ENCODE peak calls at places on chromosomes 12 and 14, in six cellular contexts. One of them, this sample, is unnamed.

GRCh38 chr12:46534442-46534841 is 161.9 kb upstream of the SLC38A2 start:
- DNase-seq in HepG2: no peak
- DNase-seq in H1: no peak
- DNase-seq in GM12891: no peak
- DNase-seq in GM12878: no peak
- DNase-seq in K562: no peak
- DNase-seq in this sample: no peak

GRCh38 chr12:80241576-80242273 is 142.4 kb downstream of the OTOGL start:
- DNase-seq in HepG2: no peak
- DNase-seq in H1: no peak
- DNase-seq in GM12891: no peak
- DNase-seq in GM12878: no peak
- DNase-seq in K562: no peak
- DNase-seq in this sample: no peak

GRCh38 chr14:104248203-104249055 is 110.0 kb downstream of the KIF26A start:
- DNase-seq in HepG2: no peak
- DNase-seq in H1: no peak
- DNase-seq in GM12891: no peak
- DNase-seq in GM12878: no peak
- DNase-seq in K562: no peak
- DNase-seq in this sample: no peak

GRCh38 chr14:24264298-24264697 is 1.3 kb upstream of the TGM1 start:
- DNase-seq in HepG2: no peak
- DNase-seq in H1: no peak
- DNase-seq in GM12891: no peak
- DNase-seq in GM12878: no peak
- DNase-seq in K562: no peak
- DNase-seq in this sample: no peak

GRCh38 chr12:21527451-21528180 is 1.5 kb downstream of the SPX start:
- DNase-seq in HepG2: no peak
- DNase-seq in H1: peak
- DNase-seq in GM12891: peak
- DNase-seq in GM12878: peak
- DNase-seq in K562: no peak
- DNase-seq in this sample: peak

GRCh38 chr12:90991952-90992465 is 12.8 kb downstream of the EPYC start:
- DNase-seq in HepG2: no peak
- DNase-seq in H1: no peak
- DNase-seq in GM12891: no peak
- DNase-seq in GM12878: no peak
- DNase-seq in K562: no peak
- DNase-seq in this sample: no peak

GRCh38 chr12:127162902-127163301 is 1104.1 kb upstream of the TMEM132C start:
- DNase-seq in HepG2: no peak
- DNase-seq in H1: no peak
- DNase-seq in GM12891: peak
- DNase-seq in GM12878: peak
- DNase-seq in K562: peak
- DNase-seq in this sample: no peak

GRCh38 chr12:90067791-90068190 is 359.2 kb upstream of the ATP2B1 start:
- DNase-seq in HepG2: no peak
- DNase-seq in H1: no peak
- DNase-seq in GM12891: no peak
- DNase-seq in GM12878: no peak
- DNase-seq in K562: no peak
- DNase-seq in this sample: no peak

GRCh38 chr14:95943699-95944098 is 67.1 kb downstream of the TUNAR start:
- DNase-seq in HepG2: no peak
- DNase-seq in H1: no peak
- DNase-seq in GM12891: no peak
- DNase-seq in GM12878: no peak
- DNase-seq in K562: no peak
- DNase-seq in this sample: no peak

GRCh38 chr12:108907861-108908302 is 28.0 kb downstream of the DAO start:
- DNase-seq in HepG2: peak
- DNase-seq in H1: no peak
- DNase-seq in GM12891: no peak
- DNase-seq in GM12878: no peak
- DNase-seq in K562: no peak
- DNase-seq in this sample: no peak

GRCh38 chr14:92495041-92495440 is 18.5 kb upstream of the RIN3 start:
- DNase-seq in HepG2: no peak
- DNase-seq in H1: no peak
- DNase-seq in GM12891: no peak
- DNase-seq in GM12878: no peak
- DNase-seq in K562: no peak
- DNase-seq in this sample: no peak

GRCh38 chr12:32836710-32837109 is 59.9 kb downstream of the PKP2 start:
- DNase-seq in HepG2: no peak
- DNase-seq in H1: no peak
- DNase-seq in GM12891: no peak
- DNase-seq in GM12878: no peak
- DNase-seq in K562: no peak
- DNase-seq in this sample: no peak

GRCh38 chr14:61174395-61175386 is 106.4 kb downstream of the TMEM30B start:
- DNase-seq in HepG2: no peak
- DNase-seq in H1: no peak
- DNase-seq in GM12891: no peak
- DNase-seq in GM12878: no peak
- DNase-seq in K562: no peak
- DNase-seq in this sample: no peak

GRCh38 chr14:65179918-65180724 is 77.8 kb upstream of the MAX start:
- DNase-seq in HepG2: no peak
- DNase-seq in H1: no peak
- DNase-seq in GM12891: no peak
- DNase-seq in GM12878: peak
- DNase-seq in K562: no peak
- DNase-seq in this sample: no peak

GRCh38 chr12:94092516-94093241 is 55.7 kb upstream of the PLXNC1 start:
- DNase-seq in HepG2: no peak
- DNase-seq in H1: no peak
- DNase-seq in GM12891: no peak
- DNase-seq in GM12878: no peak
- DNase-seq in K562: no peak
- DNase-seq in this sample: no peak

GRCh38 chr12:124553862-124554428 is 13.5 kb downstream of the NCOR2 start:
- DNase-seq in HepG2: no peak
- DNase-seq in H1: no peak
- DNase-seq in GM12891: no peak
- DNase-seq in GM12878: no peak
- DNase-seq in K562: no peak
- DNase-seq in this sample: no peak

GRCh38 chr12:124550123-124551089 is 17.0 kb downstream of the NCOR2 start:
- DNase-seq in HepG2: no peak
- DNase-seq in H1: no peak
- DNase-seq in GM12891: no peak
- DNase-seq in GM12878: no peak
- DNase-seq in K562: no peak
- DNase-seq in this sample: no peak

GRCh38 chr12:124549629-124550028 is 17.8 kb downstream of the NCOR2 start:
- DNase-seq in HepG2: no peak
- DNase-seq in H1: no peak
- DNase-seq in GM12891: no peak
- DNase-seq in GM12878: no peak
- DNase-seq in K562: no peak
- DNase-seq in this sample: no peak

GRCh38 chr12:124548854-124549378 is 18.5 kb downstream of the NCOR2 start:
- DNase-seq in HepG2: no peak
- DNase-seq in H1: no peak
- DNase-seq in GM12891: no peak
- DNase-seq in GM12878: no peak
- DNase-seq in K562: no peak
- DNase-seq in this sample: no peak

GRCh38 chr12:124551268-124552144 is 15.9 kb downstream of the NCOR2 start:
- DNase-seq in HepG2: no peak
- DNase-seq in H1: no peak
- DNase-seq in GM12891: no peak
- DNase-seq in GM12878: no peak
- DNase-seq in K562: no peak
- DNase-seq in this sample: no peak
- TF ChIP-seq POLR2AphosphoS5 in HepG2: no peak
- TF ChIP-seq POLR2AphosphoS5 in H1: no peak
- TF ChIP-seq POLR2AphosphoS5 in GM12891: no peak
- TF ChIP-seq POLR2AphosphoS5 in GM12878: no peak
- TF ChIP-seq POLR2AphosphoS5 in K562: no peak
- TF ChIP-seq POLR2AphosphoS5 in this sample: no peak

GRCh38 chr12:57006809-57007475 is 596 bp upstream of the ZBTB39 start:
- DNase-seq in HepG2: no peak
- DNase-seq in H1: no peak
- DNase-seq in GM12891: no peak
- DNase-seq in GM12878: no peak
- DNase-seq in K562: no peak
- DNase-seq in this sample: no peak

GRCh38 chr12:57004651-57005050 is 1.7 kb downstream of the ZBTB39 start:
- DNase-seq in HepG2: no peak
- DNase-seq in H1: no peak
- DNase-seq in GM12891: no peak
- DNase-seq in GM12878: no peak
- DNase-seq in K562: no peak
- DNase-seq in this sample: no peak

GRCh38 chr12:57003395-57003794 is 3.0 kb downstream of the ZBTB39 start:
- DNase-seq in HepG2: no peak
- DNase-seq in H1: no peak
- DNase-seq in GM12891: no peak
- DNase-seq in GM12878: no peak
- DNase-seq in K562: no peak
- DNase-seq in this sample: no peak

GRCh38 chr12:57008113-57008687 is 1.9 kb upstream of the ZBTB39 start:
- DNase-seq in HepG2: peak
- DNase-seq in H1: no peak
- DNase-seq in GM12891: no peak
- DNase-seq in GM12878: peak
- DNase-seq in K562: no peak
- DNase-seq in this sample: no peak

DNA sequence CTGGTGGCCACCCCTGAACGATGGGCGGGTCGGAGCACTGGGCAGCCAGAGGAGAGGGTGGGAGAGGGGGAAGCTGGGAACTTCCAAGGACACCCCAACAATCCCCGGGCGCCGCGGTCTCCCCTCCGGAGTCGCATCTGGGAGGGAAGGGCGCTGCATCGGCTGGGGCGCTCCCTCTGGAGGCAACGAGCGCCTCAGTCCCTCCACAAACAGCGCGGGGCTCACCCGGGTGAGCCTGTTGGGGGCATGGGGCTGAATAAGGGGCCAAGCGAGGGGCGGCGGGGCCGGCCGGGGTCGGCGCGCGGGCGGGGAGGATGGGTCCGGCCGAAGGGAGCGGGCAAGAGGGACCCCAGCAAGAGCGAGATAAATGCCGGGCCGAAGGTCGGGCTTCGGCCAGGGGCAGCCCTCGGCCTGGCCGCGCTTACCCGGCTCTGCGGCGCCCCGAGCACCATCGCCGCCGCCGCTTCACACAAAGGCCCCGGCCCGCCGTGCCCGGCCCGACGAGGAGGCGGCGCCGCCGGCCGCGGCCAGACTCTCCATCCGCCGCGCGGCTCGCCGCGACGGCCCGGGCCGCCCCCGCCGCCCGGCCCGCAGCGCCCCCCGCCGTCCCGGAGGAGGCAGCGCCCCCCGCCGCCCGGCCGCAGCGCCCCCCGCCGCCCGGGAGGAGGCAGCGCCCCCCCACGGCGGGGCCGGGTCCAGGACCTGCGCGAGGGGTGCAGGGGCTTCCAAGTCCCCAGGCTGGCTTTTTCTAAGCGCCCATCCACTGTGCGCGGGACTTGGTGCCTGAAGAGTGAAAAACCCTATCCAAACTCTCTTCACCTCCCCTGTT is at the start of gene ZBTB39:
- DNase-seq in HepG2: peak
- DNase-seq in H1: peak
- DNase-seq in GM12891: peak
- DNase-seq in GM12878: no peak
- DNase-seq in K562: peak
- DNase-seq in this sample: peak
- TF ChIP-seq POLR2A in HepG2: peak
- TF ChIP-seq POLR2A in H1: peak
- TF ChIP-seq POLR2A in GM12891: no peak
- TF ChIP-seq POLR2A in GM12878: peak
- TF ChIP-seq POLR2A in K562: peak
- TF ChIP-seq POLR2A in this sample: peak

DNA sequence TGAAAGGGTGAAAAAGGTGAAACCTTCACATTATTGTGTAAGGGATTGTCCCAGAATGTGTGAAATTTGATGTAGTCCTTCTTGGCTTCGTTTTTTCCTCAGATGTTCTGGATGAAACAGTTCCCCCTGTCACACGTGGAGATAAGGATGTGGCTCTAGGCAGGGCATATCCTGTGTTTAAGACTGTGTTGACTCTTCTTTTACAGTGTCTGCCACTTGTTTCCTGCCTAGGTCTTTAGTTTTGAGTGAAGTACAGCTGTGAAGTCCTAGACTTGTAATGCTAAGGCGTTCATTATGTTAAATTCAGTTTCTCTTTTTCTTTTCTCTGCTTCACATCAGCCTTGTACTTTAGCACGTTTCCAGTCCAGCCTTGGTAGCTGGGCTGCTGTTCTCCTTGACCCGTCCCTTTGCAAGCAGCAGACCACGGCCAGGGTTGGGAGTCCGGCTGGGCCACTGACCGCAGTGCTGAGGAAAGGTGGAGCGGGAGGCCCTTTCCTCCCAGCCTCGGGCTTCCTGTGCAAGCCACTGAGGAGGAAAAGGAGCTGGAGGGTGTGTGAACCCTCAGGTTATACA is 59.1 kb downstream of the RASSF3 start:
- DNase-seq in HepG2: peak
- DNase-seq in H1: no peak
- DNase-seq in GM12891: no peak
- DNase-seq in GM12878: peak
- DNase-seq in K562: no peak
- DNase-seq in this sample: no peak
- TF ChIP-seq TAF1 in HepG2: no peak
- TF ChIP-seq TAF1 in H1: no peak
- TF ChIP-seq TAF1 in GM12891: no peak
- TF ChIP-seq TAF1 in GM12878: peak
- TF ChIP-seq TAF1 in K562: no peak
- TF ChIP-seq TAF1 in this sample: no peak

DNA sequence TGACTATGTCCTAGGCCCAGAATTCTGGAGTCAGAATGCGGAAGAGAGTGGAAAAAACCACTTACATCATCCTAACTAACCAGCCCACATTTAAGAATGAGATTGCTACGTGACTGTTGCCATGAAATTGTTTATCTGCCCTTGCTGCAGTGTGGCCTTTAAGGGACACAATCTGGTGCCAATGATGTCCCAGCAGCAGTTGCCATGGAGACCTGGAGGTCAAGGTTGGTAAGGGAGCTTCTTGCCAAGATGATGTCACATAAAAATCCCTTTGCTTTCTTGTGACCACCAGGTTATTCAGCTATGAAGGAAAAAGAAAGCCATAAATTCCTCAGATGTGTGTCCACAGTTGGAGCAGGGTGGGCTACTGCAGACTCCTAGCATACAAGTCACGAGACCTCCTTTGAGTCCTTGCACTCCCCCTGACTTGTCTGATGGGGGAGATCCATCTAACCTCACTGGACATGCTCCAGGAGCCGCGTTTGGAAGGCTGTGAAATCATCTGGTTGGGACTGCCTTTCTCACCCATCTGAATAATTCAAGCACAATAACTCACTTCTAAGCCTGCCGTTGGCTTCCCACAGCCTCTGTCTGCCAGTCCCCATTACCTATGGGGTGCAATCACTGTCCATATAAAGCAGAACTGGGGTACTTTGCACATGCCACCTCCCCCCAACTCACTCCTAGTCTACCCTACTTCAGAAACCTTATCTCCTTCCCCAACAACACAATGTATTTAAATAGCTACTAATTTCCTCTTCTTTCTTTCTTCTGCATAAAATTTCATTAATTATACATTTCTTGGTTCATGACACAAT is 165.6 kb downstream of the ZFP36L1 start:
- DNase-seq in HepG2: peak
- DNase-seq in H1: peak
- DNase-seq in GM12891: no peak
- DNase-seq in GM12878: no peak
- DNase-seq in K562: no peak
- DNase-seq in this sample: no peak
- TF ChIP-seq POLR2AphosphoS5 in HepG2: no peak
- TF ChIP-seq POLR2AphosphoS5 in H1: no peak
- TF ChIP-seq POLR2AphosphoS5 in GM12891: no peak
- TF ChIP-seq POLR2AphosphoS5 in GM12878: no peak
- TF ChIP-seq POLR2AphosphoS5 in K562: no peak
- TF ChIP-seq POLR2AphosphoS5 in this sample: no peak

This sample was measured in GM12892.